ENCODE peak calls at places on chromosome 5, in six cellular contexts. Z is IMR-90, R is H9, X is neuronal stem cell, L is H1, V is mesenchymal stem cell. T is an unnamed sample.

GRCh38 chr5:133941456-133942196 is 26.8 kb downstream of the C5orf15 start:
- DNase-seq in Z (no peak), X (no peak), R (no peak), L (no peak), V (no peak), T (no peak)

GRCh38 chr5:79255786-79256557 is 20.0 kb downstream of the JMY start:
- DNase-seq in R (peak; percentile 85), V (peak; percentile 59), X (peak; percentile 21), L (peak; percentile 63), Z (peak; percentile 46), T (peak; percentile 89)

GRCh38 chr5:177403194-177403825 is 2.8 kb upstream of the PFN3 start:
- DNase-seq in L (no peak), V (peak; percentile 64), R (peak; percentile 72), X (peak; percentile 32), Z (peak; percentile 12), T (peak; percentile 36)

GRCh38 chr5:136031713-136032112 is 2.9 kb downstream of the TGFBI start:
- DNase-seq in Z (no peak), X (no peak), R (no peak), L (no peak), V (peak; percentile 43), T (no peak)

GRCh38 chr5:61301820-61302563 is 30.1 kb upstream of the ZSWIM6 start:
- DNase-seq in X (no peak), V (peak; percentile 99), Z (peak; percentile 100), L (no peak), R (no peak), T (peak; percentile 90)

GRCh38 chr5:154298060-154298459 is 107.5 kb downstream of the GALNT10 start:
- DNase-seq in L (no peak), R (no peak), Z (no peak), V (no peak), X (no peak), T (no peak)

GRCh38 chr5:33120671-33121070 is 320.1 kb upstream of the TARS1 start:
- DNase-seq in R (no peak), V (no peak), L (no peak), X (no peak), Z (peak; percentile 90), T (no peak)

GRCh38 chr5:137594717-137595116 is 95.6 kb upstream of the SPOCK1 start:
- DNase-seq in R (no peak), V (no peak), X (no peak), L (no peak), Z (peak; percentile 6), T (no peak)

GRCh38 chr5:11700376-11700775 is 203.9 kb downstream of the CTNND2 start:
- DNase-seq in Z (no peak), X (peak; percentile 21), L (no peak), V (no peak), R (no peak), T (no peak)

DNA sequence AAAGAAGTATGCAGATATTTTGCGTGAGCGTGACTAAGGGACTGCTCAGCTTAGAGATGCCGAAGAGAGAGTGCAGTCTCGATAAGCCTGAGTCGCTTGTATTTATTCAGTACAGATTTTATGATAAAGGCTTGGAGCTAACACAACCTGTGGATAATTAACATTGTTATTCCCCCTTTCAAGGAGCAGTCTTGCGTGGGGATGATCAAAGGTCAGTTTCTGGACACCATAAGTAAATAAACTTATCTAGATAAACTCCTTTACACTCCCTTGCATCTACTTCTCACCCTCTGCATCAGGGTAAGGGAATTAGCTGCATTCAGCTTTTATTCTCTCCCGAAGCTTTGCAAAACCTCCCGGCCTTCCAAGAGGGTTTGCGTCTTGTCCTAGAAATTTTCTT is 357.8 kb upstream of the ST8SIA4 start:
- DNase-seq in Z (no peak), R (no peak), L (no peak), X (no peak), V (no peak), T (no peak)
- H2BK15ac ChIP-seq in Z (no peak overlapping the region), R (no peak overlapping the region), L (no peak overlapping the region), X (no peak overlapping the region), V (no peak overlapping the region), T (no peak overlapping the region)

GRCh38 chr5:16505140-16505891 is 39.7 kb upstream of the ZNF622 start:
- DNase-seq in X (no peak), Z (no peak), R (no peak), V (no peak), L (no peak), T (no peak)

GRCh38 chr5:16497546-16497945 is 31.9 kb upstream of the ZNF622 start:
- DNase-seq in R (no peak), L (no peak), Z (no peak), X (no peak), V (no peak), T (no peak)

GRCh38 chr5:16504571-16504970 is 39.0 kb upstream of the ZNF622 start:
- DNase-seq in X (no peak), L (no peak), V (no peak), R (no peak), Z (no peak), T (no peak)

GRCh38 chr5:16502866-16503265 is 37.3 kb upstream of the ZNF622 start:
- DNase-seq in V (peak; percentile 52), X (no peak), L (no peak), R (no peak), Z (peak; percentile 9), T (no peak)

GRCh38 chr5:16500024-16500423 is 34.4 kb upstream of the ZNF622 start:
- DNase-seq in Z (no peak), L (no peak), V (no peak), R (no peak), X (no peak), T (no peak)
- H3K27ac ChIP-seq in Z (no peak overlapping the region), L (no peak overlapping the region), V (no peak overlapping the region), R (no peak overlapping the region), X (no peak overlapping the region), T (no peak overlapping the region)

DNA sequence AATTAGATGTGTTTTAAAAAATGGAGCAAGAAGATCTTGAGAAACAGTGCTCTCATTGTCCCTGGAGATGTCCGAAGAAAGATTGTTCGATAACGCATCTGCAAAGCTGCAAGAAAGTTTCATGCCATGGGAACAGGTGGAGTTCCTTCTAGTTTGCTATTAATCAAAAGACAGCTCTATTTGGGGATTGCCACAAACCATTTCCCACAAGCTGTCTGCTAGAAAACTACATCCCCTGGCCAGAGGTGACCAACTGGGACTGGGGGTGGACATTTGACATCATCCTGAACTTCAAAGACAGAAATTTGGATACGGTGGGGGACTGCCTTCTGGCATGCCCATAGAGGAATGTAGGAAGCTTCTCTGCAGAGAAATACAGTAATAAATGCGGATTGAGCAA is 50.8 kb upstream of the OSMR start:
- DNase-seq in X (no peak), Z (no peak), L (no peak), R (no peak), V (no peak), T (no peak)
- H2BK15ac ChIP-seq in X (no peak overlapping the region), Z (no peak overlapping the region), L (no peak overlapping the region), R (no peak overlapping the region), V (no peak overlapping the region), T (no peak overlapping the region)

GRCh38 chr5:168614661-168615060 is 35.5 kb upstream of the PANK3 start:
- DNase-seq in Z (no peak), X (no peak), L (no peak), R (no peak), V (no peak), T (no peak)

GRCh38 chr5:168613996-168614395 is 34.8 kb upstream of the PANK3 start:
- DNase-seq in V (no peak), R (no peak), X (no peak), L (no peak), Z (no peak), T (no peak)

GRCh38 chr5:168612996-168613395 is 33.8 kb upstream of the PANK3 start:
- DNase-seq in Z (no peak), R (no peak), V (no peak), L (no peak), X (no peak), T (no peak)

GRCh38 chr5:168612123-168612522 is 33.0 kb upstream of the PANK3 start:
- DNase-seq in V (no peak), X (no peak), R (no peak), Z (no peak), L (no peak), T (peak; percentile 33)

DNA sequence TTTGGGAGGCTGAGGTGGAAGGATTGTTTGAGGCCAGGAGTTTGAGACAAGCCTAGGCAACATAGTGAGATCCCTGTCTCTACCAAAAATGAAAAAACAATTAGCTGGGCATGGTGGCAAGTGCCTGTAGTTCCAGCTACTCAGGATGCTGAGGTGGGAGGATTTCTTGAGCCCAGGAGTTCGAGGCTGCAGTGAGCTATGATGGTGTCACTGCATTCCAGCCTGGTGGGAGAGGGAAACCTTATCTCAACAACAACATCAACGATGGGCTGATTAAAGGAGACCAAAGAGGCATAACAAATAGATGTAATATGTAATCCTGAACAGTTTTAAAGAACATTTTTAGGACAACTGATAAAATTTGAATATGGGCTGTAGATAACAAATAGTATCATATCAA is 34.2 kb upstream of the PANK3 start:
- DNase-seq in X (no peak), Z (no peak), L (no peak), V (no peak), R (no peak), T (peak; percentile 22)
- H3K27ac ChIP-seq in X (no peak overlapping the region), Z (no peak overlapping the region), L (no peak overlapping the region), V (no peak overlapping the region), R (no peak overlapping the region), T (no peak overlapping the region)

GRCh38 chr5:121105921-121106320 is 641.8 kb downstream of the PRR16 start:
- DNase-seq in V (no peak), L (no peak), R (no peak), X (no peak), Z (no peak), T (no peak)
- H2BK15ac ChIP-seq in V (no peak overlapping the region), L (no peak overlapping the region), R (no peak overlapping the region), X (no peak overlapping the region), Z (no peak overlapping the region), T (no peak overlapping the region)

GRCh38 chr5:159338143-159338542 is 7.9 kb upstream of the IL12B start:
- DNase-seq in X (no peak), R (no peak), Z (no peak), L (no peak), V (no peak), T (no peak)

GRCh38 chr5:159340511-159340910 is 10.2 kb upstream of the IL12B start:
- DNase-seq in V (no peak), R (no peak), X (no peak), Z (no peak), L (no peak), T (no peak)

GRCh38 chr5:159341145-159341544 is 10.9 kb upstream of the IL12B start:
- DNase-seq in V (no peak), Z (no peak), X (no peak), R (no peak), L (no peak), T (no peak)

GRCh38 chr5:159337291-159337974 is 7.1 kb upstream of the IL12B start:
- DNase-seq in R (no peak), L (no peak), X (no peak), V (peak; percentile 48), Z (peak; percentile 73), T (peak; percentile 12)

DNA sequence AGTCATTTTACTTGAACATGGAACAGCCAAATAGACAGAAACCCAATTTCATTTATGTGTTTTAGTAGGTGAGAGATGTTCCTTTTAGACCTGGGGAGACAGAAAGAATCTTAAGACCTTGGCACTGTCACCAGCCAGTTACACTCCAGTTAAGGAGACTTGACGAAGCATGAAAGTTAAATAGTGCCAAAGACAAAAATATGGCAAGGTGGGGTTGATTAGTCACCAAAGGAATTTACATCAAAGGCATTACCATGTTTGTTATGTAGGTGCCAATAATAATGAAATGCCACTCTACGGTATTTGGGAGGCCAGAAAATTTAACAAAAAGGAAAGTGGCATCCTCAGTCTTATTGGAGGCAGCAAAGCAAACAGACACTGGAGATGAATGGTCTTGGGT is 9.2 kb upstream of the IL12B start:
- DNase-seq in V (no peak), X (no peak), R (no peak), Z (no peak), L (no peak), T (no peak)
- H3K27ac ChIP-seq in V (no peak overlapping the region), X (no peak overlapping the region), R (no peak overlapping the region), Z (no peak overlapping the region), L (no peak overlapping the region), T (no peak overlapping the region)

T was measured in mesendoderm.